ENCODE peak calls at places on chromosome 16, in seven cellular contexts. X is globus pallidus; C is uterus; P is heart left ventricle; E is T-cell; Y is GM13977; B is stimulated activated CD4-positive, alpha-beta T cell treated with anti-CD3 and anti-CD28 coated beads, Interleukin-2, amount 100 ng/mL, for 48 hours. J is an unnamed sample.

GRCh38 chr16:47320546-47321315 is 140.1 kb downstream of the ITFG1 start:
- DNase-seq in X (no peak), C (no peak), P (no peak), E (no peak), Y (no peak), B (no peak), J (peak; percentile 71)

GRCh38 chr16:4506450-4506849 is 30.3 kb downstream of the HMOX2 start:
- DNase-seq in X (peak; percentile 88), C (peak; percentile 57), P (peak; percentile 64), E (peak; percentile 48), Y (peak; percentile 79), B (peak; percentile 35), J (peak; percentile 85)

GRCh38 chr16:72493681-72494415 is 321.9 kb upstream of the PMFBP1 start:
- DNase-seq in X (no peak), C (no peak), P (no peak), E (no peak), Y (no peak), B (no peak), J (peak; percentile 52)

GRCh38 chr16:23298290-23298689 is 3.8 kb upstream of the SCNN1B start:
- DNase-seq in X (no peak), C (no peak), P (no peak), E (no peak), Y (no peak), B (no peak), J (no peak)

GRCh38 chr16:12214509-12214908 is 238.0 kb downstream of the SNX29 start:
- DNase-seq in X (no peak), C (no peak), P (no peak), E (no peak), Y (no peak), B (no peak), J (no peak)

GRCh38 chr16:381788-382717 is at the start of gene PGAP6:
- DNase-seq in X (peak; percentile 77), C (peak; percentile 59), P (no peak), E (peak; percentile 33), Y (peak; percentile 96), B (peak; percentile 52), J (no peak)

GRCh38 chr16:83808573-83809014 is 816 bp downstream of the HSBP1 start:
- DNase-seq in X (no peak), C (no peak), P (no peak), E (no peak), Y (no peak), B (no peak), J (no peak)

GRCh38 chr16:17590711-17591654 is 120.2 kb upstream of the XYLT1 start:
- DNase-seq in X (no peak), C (no peak), P (no peak), E (peak; percentile 28), Y (no peak), B (peak; percentile 34), J (peak; percentile 19)

GRCh38 chr16:78452030-78452429 is 352.6 kb downstream of the WWOX start:
- DNase-seq in X (no peak), C (no peak), P (no peak), E (no peak), Y (no peak), B (no peak), J (no peak)

GRCh38 chr16:67917852-67918236 is 13.8 kb downstream of the CTRL start:
- DNase-seq in X (no peak), C (no peak), P (no peak), E (no peak), Y (no peak), B (no peak), J (peak; percentile 95)

GRCh38 chr16:57419506-57419905 is 14.9 kb downstream of the CCL17 start:
- DNase-seq in X (no peak), C (no peak), P (no peak), E (no peak), Y (no peak), B (no peak), J (no peak)

GRCh38 chr16:27222499-27223225 is 19.3 kb downstream of the KDM8 start:
- DNase-seq in X (no peak), C (peak; percentile 70), P (peak; percentile 70), E (no peak), Y (no peak), B (no peak), J (peak; percentile 63)

GRCh38 chr16:66120656-66121055 is 245.8 kb upstream of the CDH5 start:
- DNase-seq in X (no peak), C (no peak), P (no peak), E (no peak), Y (no peak), B (no peak), J (no peak)

GRCh38 chr16:81565633-81566032 is 121.0 kb downstream of the CMIP start:
- DNase-seq in X (no peak), C (no peak), P (no peak), E (no peak), Y (no peak), B (no peak), J (no peak)

GRCh38 chr16:66275795-66276428 is 90.6 kb upstream of the CDH5 start:
- DNase-seq in X (peak; percentile 42), C (no peak), P (no peak), E (no peak), Y (peak; percentile 47), B (peak; percentile 10), J (peak; percentile 80)

GRCh38 chr16:30032083-30032819 is 1.2 kb upstream of the TLCD3B start:
- DNase-seq in X (peak; percentile 47), C (peak; percentile 36), P (no peak), E (peak; percentile 48), Y (peak; percentile 83), B (peak; percentile 62), J (peak; percentile 71)

GRCh38 chr16:59634951-59635350 is 900.8 kb upstream of the GOT2 start:
- DNase-seq in X (no peak), C (no peak), P (no peak), E (no peak), Y (no peak), B (no peak), J (peak; percentile 38)

GRCh38 chr16:825298-826061 is 24.9 kb upstream of the GNG13 start:
- DNase-seq in X (peak; percentile 26), C (peak; percentile 39), P (no peak), E (no peak), Y (no peak), B (no peak), J (no peak)

GRCh38 chr16:51243836-51244483 is 92.9 kb upstream of the SALL1 start:
- DNase-seq in X (no peak), C (peak; percentile 23), P (no peak), E (no peak), Y (no peak), B (no peak), J (peak; percentile 18)

GRCh38 chr16:82005491-82005830 is 5.8 kb downstream of the SDR42E1 start:
- DNase-seq in X (no peak), C (no peak), P (peak; percentile 33), E (no peak), Y (no peak), B (no peak), J (no peak)